ENCODE peak calls at places on chromosome 2, in four cellular contexts. One of them, this sample, is unnamed.

GRCh38 chr2:68835636-68836035 is 35.6 kb downstream of the BMP10 start:
- DNase-seq in HCT116: no peak
- DNase-seq in GM12878: no peak
- DNase-seq in HepG2: no peak
- DNase-seq in this sample: no peak

GRCh38 chr2:144042751-144043150 is 477.2 kb downstream of the ZEB2 start:
- DNase-seq in HCT116: no peak
- DNase-seq in GM12878: no peak
- DNase-seq in HepG2: no peak
- DNase-seq in this sample: no peak

GRCh38 chr2:62586981-62587380 is 81.0 kb upstream of the TMEM17 start:
- DNase-seq in HCT116: no peak
- DNase-seq in GM12878: peak
- DNase-seq in HepG2: no peak
- DNase-seq in this sample: no peak

GRCh38 chr2:63696496-63696895 is 107.7 kb downstream of the MDH1 start:
- DNase-seq in HCT116: no peak
- DNase-seq in GM12878: no peak
- DNase-seq in HepG2: no peak
- DNase-seq in this sample: no peak

GRCh38 chr2:53829252-53829651 is 30.5 kb downstream of the GPR75 start:
- DNase-seq in HCT116: no peak
- DNase-seq in GM12878: no peak
- DNase-seq in HepG2: peak
- DNase-seq in this sample: no peak

GRCh38 chr2:88903744-88904353 is 212.4 kb downstream of the RPIA start:
- DNase-seq in HCT116: peak
- DNase-seq in GM12878: no peak
- DNase-seq in HepG2: peak
- DNase-seq in this sample: peak

GRCh38 chr2:67649331-67650071 is 252.4 kb downstream of the ETAA1 start:
- DNase-seq in HCT116: no peak
- DNase-seq in GM12878: no peak
- DNase-seq in HepG2: no peak
- DNase-seq in this sample: no peak

GRCh38 chr2:84857566-84857965 is 23.3 kb downstream of the TRABD2A start:
- DNase-seq in HCT116: no peak
- DNase-seq in GM12878: no peak
- DNase-seq in HepG2: no peak
- DNase-seq in this sample: no peak

GRCh38 chr2:168602846-168603406 is 146.9 kb downstream of the CERS6 start:
- DNase-seq in HCT116: no peak
- DNase-seq in GM12878: no peak
- DNase-seq in HepG2: no peak
- DNase-seq in this sample: no peak

GRCh38 chr2:121659933-121660332 is 10.7 kb upstream of the CLASP1 start:
- DNase-seq in HCT116: no peak
- DNase-seq in GM12878: no peak
- DNase-seq in HepG2: peak
- DNase-seq in this sample: no peak

GRCh38 chr2:141331127-141331526 is 799.7 kb downstream of the LRP1B start:
- DNase-seq in HCT116: no peak
- DNase-seq in GM12878: no peak
- DNase-seq in HepG2: no peak
- DNase-seq in this sample: no peak

GRCh38 chr2:38037757-38038615 is 38.0 kb downstream of the CYP1B1 start:
- DNase-seq in HCT116: no peak
- DNase-seq in GM12878: peak
- DNase-seq in HepG2: no peak
- DNase-seq in this sample: no peak

GRCh38 chr2:240933966-240934700 is 28.0 kb downstream of the CROCC2 start:
- DNase-seq in HCT116: no peak
- DNase-seq in GM12878: no peak
- DNase-seq in HepG2: no peak
- DNase-seq in this sample: no peak

GRCh38 chr2:229562472-229563127 is 151.8 kb downstream of the DNER start:
- DNase-seq in HCT116: no peak
- DNase-seq in GM12878: no peak
- DNase-seq in HepG2: no peak
- DNase-seq in this sample: no peak

GRCh38 chr2:217632036-217632435 is 370.8 kb downstream of the TNS1 start:
- DNase-seq in HCT116: no peak
- DNase-seq in GM12878: no peak
- DNase-seq in HepG2: no peak
- DNase-seq in this sample: no peak

GRCh38 chr2:10235909-10236550 is 66.7 kb upstream of the HPCAL1 start:
- DNase-seq in HCT116: no peak
- DNase-seq in GM12878: no peak
- DNase-seq in HepG2: no peak
- DNase-seq in this sample: no peak

GRCh38 chr2:158099716-158100115 is 2.0 kb upstream of the UPP2 start:
- DNase-seq in HCT116: no peak
- DNase-seq in GM12878: no peak
- DNase-seq in HepG2: peak
- DNase-seq in this sample: no peak

GRCh38 chr2:53970095-53970897 is 497 bp downstream of the PSME4 start:
- DNase-seq in HCT116: no peak
- DNase-seq in GM12878: no peak
- DNase-seq in HepG2: peak
- DNase-seq in this sample: peak

GRCh38 chr2:160254363-160254762 is 54.3 kb upstream of the ITGB6 start:
- DNase-seq in HCT116: no peak
- DNase-seq in GM12878: no peak
- DNase-seq in HepG2: no peak
- DNase-seq in this sample: no peak

GRCh38 chr2:216974321-216975302 is 114.7 kb upstream of the TNP1 start:
- DNase-seq in HCT116: no peak
- DNase-seq in GM12878: no peak
- DNase-seq in HepG2: no peak
- DNase-seq in this sample: no peak

GRCh38 chr2:84451579-84451978 is 7.5 kb downstream of the SUCLG1 start:
- DNase-seq in HCT116: no peak
- DNase-seq in GM12878: no peak
- DNase-seq in HepG2: no peak
- DNase-seq in this sample: no peak

GRCh38 chr2:30949435-30949834 is 142.2 kb upstream of the CAPN13 start:
- DNase-seq in HCT116: no peak
- DNase-seq in GM12878: no peak
- DNase-seq in HepG2: no peak
- DNase-seq in this sample: no peak

GRCh38 chr2:239318790-239319189 is 82.0 kb downstream of the HDAC4 start:
- DNase-seq in HCT116: no peak
- DNase-seq in GM12878: no peak
- DNase-seq in HepG2: no peak
- DNase-seq in this sample: peak

GRCh38 chr2:18047896-18048657 is 169.6 kb downstream of the KCNS3 start:
- DNase-seq in HCT116: peak
- DNase-seq in GM12878: no peak
- DNase-seq in HepG2: no peak
- DNase-seq in this sample: no peak

GRCh38 chr2:173749315-173749714 is 215.9 kb downstream of the SP3 start:
- DNase-seq in HCT116: peak
- DNase-seq in GM12878: no peak
- DNase-seq in HepG2: peak
- DNase-seq in this sample: no peak

GRCh38 chr2:98576666-98577312 is 31.5 kb downstream of the COA5 start:
- DNase-seq in HCT116: no peak
- DNase-seq in GM12878: no peak
- DNase-seq in HepG2: no peak
- DNase-seq in this sample: no peak

GRCh38 chr2:23760746-23761145 is 166.2 kb downstream of the ATAD2B start:
- DNase-seq in HCT116: peak
- DNase-seq in GM12878: no peak
- DNase-seq in HepG2: peak
- DNase-seq in this sample: no peak

GRCh38 chr2:23703583-23704385 is 223.1 kb downstream of the ATAD2B start:
- DNase-seq in HCT116: no peak
- DNase-seq in GM12878: no peak
- DNase-seq in HepG2: no peak
- DNase-seq in this sample: no peak

GRCh38 chr2:1641498-1641897 is 102.8 kb downstream of the PXDN start:
- DNase-seq in HCT116: no peak
- DNase-seq in GM12878: no peak
- DNase-seq in HepG2: no peak
- DNase-seq in this sample: no peak

GRCh38 chr2:111618577-111618930 is 265.4 kb downstream of the ANAPC1 start:
- DNase-seq in HCT116: no peak
- DNase-seq in GM12878: no peak
- DNase-seq in HepG2: no peak
- DNase-seq in this sample: no peak

GRCh38 chr2:17135619-17136018 is 382.6 kb downstream of the RAD51AP2 start:
- DNase-seq in HCT116: no peak
- DNase-seq in GM12878: no peak
- DNase-seq in HepG2: no peak
- DNase-seq in this sample: no peak

GRCh38 chr2:8872821-8873432 is 35.5 kb upstream of the KIDINS220 start:
- DNase-seq in HCT116: peak
- DNase-seq in GM12878: peak
- DNase-seq in HepG2: peak
- DNase-seq in this sample: peak

GRCh38 chr2:158024288-158024898 is 77.3 kb upstream of the UPP2 start:
- DNase-seq in HCT116: no peak
- DNase-seq in GM12878: no peak
- DNase-seq in HepG2: peak
- DNase-seq in this sample: peak

GRCh38 chr2:197324801-197325200 is 14.2 kb upstream of the ANKRD44 start:
- DNase-seq in HCT116: no peak
- DNase-seq in GM12878: no peak
- DNase-seq in HepG2: no peak
- DNase-seq in this sample: no peak

GRCh38 chr2:69693059-69693458 is 48.9 kb upstream of the ANXA4 start:
- DNase-seq in HCT116: no peak
- DNase-seq in GM12878: no peak
- DNase-seq in HepG2: peak
- DNase-seq in this sample: no peak

GRCh38 chr2:26615336-26616031 is 25.7 kb downstream of the CIB4 start:
- DNase-seq in HCT116: peak
- DNase-seq in GM12878: no peak
- DNase-seq in HepG2: no peak
- DNase-seq in this sample: peak

GRCh38 chr2:239252433-239253200 is 148.2 kb downstream of the HDAC4 start:
- DNase-seq in HCT116: no peak
- DNase-seq in GM12878: no peak
- DNase-seq in HepG2: no peak
- DNase-seq in this sample: no peak

GRCh38 chr2:102310964-102311640 is at the start of gene IL1RL1:
- DNase-seq in HCT116: no peak
- DNase-seq in GM12878: no peak
- DNase-seq in HepG2: no peak
- DNase-seq in this sample: no peak

GRCh38 chr2:237691200-237691907 is 64.0 kb downstream of the LRRFIP1 start:
- DNase-seq in HCT116: no peak
- DNase-seq in GM12878: no peak
- DNase-seq in HepG2: no peak
- DNase-seq in this sample: no peak
- TF ChIP-seq ATF3 in HCT116: no peak
- TF ChIP-seq ATF3 in GM12878: no peak
- TF ChIP-seq ATF3 in HepG2: no peak
- TF ChIP-seq ATF3 in this sample: no peak

DNA sequence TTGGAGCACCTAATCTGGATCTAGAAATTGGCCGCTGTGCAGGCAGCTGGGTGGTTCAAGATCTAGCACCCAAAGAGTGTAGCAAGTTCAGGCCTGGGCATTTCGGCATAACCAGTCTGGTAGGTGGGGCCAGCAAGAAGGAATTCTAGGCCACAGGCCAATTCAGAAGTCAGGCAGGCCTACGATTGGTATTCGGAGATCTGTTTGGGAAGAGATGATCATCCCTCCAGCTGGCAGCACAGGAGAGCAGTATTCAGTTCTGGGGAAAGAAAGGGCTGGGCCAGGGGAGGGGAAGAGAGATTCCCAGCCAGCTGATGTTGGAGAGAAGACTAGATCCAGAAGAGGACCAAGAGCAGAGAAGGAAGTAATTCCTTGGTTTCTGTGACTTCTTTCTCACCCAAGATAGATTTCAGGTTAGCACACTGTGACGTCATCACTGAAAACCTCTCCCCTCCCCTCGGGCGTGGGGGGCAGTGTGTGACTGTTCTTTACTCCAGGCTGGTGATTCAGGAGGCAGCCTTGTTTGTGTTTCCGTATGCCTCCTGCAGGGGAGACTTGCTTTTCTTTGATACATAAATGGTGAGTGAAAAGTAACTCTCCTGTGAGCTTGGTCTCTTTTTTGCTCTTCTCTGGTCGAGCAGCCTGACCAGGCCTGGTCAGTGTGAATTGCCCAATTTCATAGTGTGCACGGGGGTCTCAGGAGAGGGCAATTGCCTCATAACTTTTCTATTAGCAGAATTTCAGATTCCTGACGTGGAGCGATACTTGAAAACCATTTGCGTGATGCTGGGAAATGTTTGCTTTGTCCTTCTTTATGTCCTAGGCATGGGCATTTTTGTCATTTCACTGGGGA is 61.1 kb downstream of the MEIS1 start:
- DNase-seq in HCT116: no peak
- DNase-seq in GM12878: no peak
- DNase-seq in HepG2: peak
- DNase-seq in this sample: peak
- TF ChIP-seq REST in HCT116: no peak
- TF ChIP-seq REST in GM12878: no peak
- TF ChIP-seq REST in HepG2: no peak
- TF ChIP-seq REST in this sample: no peak

GRCh38 chr2:180647651-180648050 is 332.8 kb upstream of the UBE2E3 start:
- DNase-seq in HCT116: no peak
- DNase-seq in GM12878: no peak
- DNase-seq in HepG2: no peak
- DNase-seq in this sample: no peak

GRCh38 chr2:180647206-180647605 is 333.2 kb upstream of the UBE2E3 start:
- DNase-seq in HCT116: no peak
- DNase-seq in GM12878: no peak
- DNase-seq in HepG2: no peak
- DNase-seq in this sample: no peak

DNA sequence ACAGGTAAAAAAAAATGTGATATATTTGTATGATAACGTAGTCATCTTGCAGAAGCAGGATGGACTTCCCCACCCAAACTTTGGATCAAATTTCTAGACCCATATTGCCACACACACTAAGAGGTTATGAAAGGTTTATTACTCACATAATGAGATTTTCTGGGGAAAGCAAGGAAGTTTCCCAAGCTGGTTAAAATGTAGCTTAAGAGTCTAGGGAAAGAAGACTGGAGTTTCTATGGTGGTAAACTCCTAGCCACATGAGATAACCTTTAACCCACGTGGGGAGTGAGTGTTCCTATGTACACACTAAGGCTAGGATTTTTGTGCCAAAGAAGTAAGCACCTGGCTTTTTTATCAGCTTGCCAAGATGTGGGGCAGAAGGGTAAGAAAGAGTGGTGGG is 335.7 kb upstream of the UBE2E3 start:
- DNase-seq in HCT116: no peak
- DNase-seq in GM12878: no peak
- DNase-seq in HepG2: no peak
- DNase-seq in this sample: no peak
- TF ChIP-seq ATF3 in HCT116: no peak
- TF ChIP-seq ATF3 in GM12878: no peak
- TF ChIP-seq ATF3 in HepG2: no peak
- TF ChIP-seq ATF3 in this sample: no peak

GRCh38 chr2:215411941-215412743 is 23.7 kb downstream of the FN1 start:
- DNase-seq in HCT116: no peak
- DNase-seq in GM12878: no peak
- DNase-seq in HepG2: no peak
- DNase-seq in this sample: no peak
- TF ChIP-seq REST in HCT116: no peak
- TF ChIP-seq REST in GM12878: no peak
- TF ChIP-seq REST in HepG2: no peak
- TF ChIP-seq REST in this sample: no peak

This sample was measured in K562.